ENCODE peak calls at places on chromosomes 1 and 21, in ten cellular contexts. D, R, Y, B, N, G, Q, H, M and I are unnamed samples.

GRCh38 chr1:27598288-27598687 is 5.7 kb downstream of the AHDC1 start:
- DNase-seq in N (peak; percentile 61), B (no peak), D (no peak), R (no peak), H (no peak), Y (no peak), G (no peak), Q (no peak), M (no peak), I (no peak)

GRCh38 chr1:22930235-22930912 is 42.3 kb downstream of the LACTBL1 start:
- DNase-seq in G (no peak), D (no peak), M (no peak), Q (peak; percentile 25), H (peak; percentile 87), N (peak; percentile 97), R (peak; percentile 20), Y (peak; percentile 80), B (peak; percentile 16), I (no peak)

GRCh38 chr1:20185834-20186782 is at the start of the genes PLA2G2C and UBXN10:
- DNase-seq in H (peak; percentile 47), M (no peak), G (no peak), R (no peak), D (no peak), Y (peak; percentile 66), Q (no peak), B (no peak), N (peak; percentile 82), I (no peak)

GRCh38 chr1:243710467-243710866 is 139.6 kb downstream of the AKT3 start:
- DNase-seq in Q (no peak), B (no peak), R (no peak), G (no peak), Y (no peak), D (no peak), M (no peak), N (no peak), H (no peak), I (no peak)

GRCh38 chr1:61207416-61207815 is 125.1 kb downstream of the NFIA start:
- DNase-seq in R (peak; percentile 76), Y (no peak), H (no peak), M (no peak), N (no peak), G (no peak), B (no peak), Q (no peak), D (no peak), I (no peak)

GRCh38 chr1:156816561-156817328 is at the start of gene SH2D2A:
- DNase-seq in B (peak; percentile 77), H (no peak), G (no peak), N (no peak), Q (no peak), R (no peak), Y (no peak), M (no peak), D (no peak), I (no peak)

GRCh38 chr1:210647406-210648333 is 319.0 kb downstream of the HHAT start:
- DNase-seq in B (no peak), R (peak; percentile 29), N (no peak), G (no peak), Y (no peak), M (no peak), Q (peak; percentile 49), H (no peak), D (peak; percentile 26), I (peak; percentile 52)

GRCh38 chr1:200184196-200184595 is 156.7 kb downstream of the NR5A2 start:
- DNase-seq in Y (no peak), N (peak; percentile 48), H (no peak), R (peak; percentile 79), B (peak; percentile 93), D (no peak), G (peak; percentile 25), Q (peak; percentile 74), M (peak; percentile 27), I (peak; percentile 68)

GRCh38 chr1:202005958-202006357 is 4.4 kb upstream of the ELF3 start:
- DNase-seq in G (no peak), R (no peak), D (no peak), Q (peak; percentile 40), M (no peak), Y (peak; percentile 45), H (no peak), B (no peak), N (no peak), I (no peak)

GRCh38 chr1:214224605-214225354 is 56.2 kb upstream of the SMYD2 start:
- DNase-seq in N (peak; percentile 21), Y (peak; percentile 14), G (no peak), R (no peak), Q (peak; percentile 51), B (no peak), D (no peak), H (no peak), M (no peak), I (no peak)

GRCh38 chr21:33033961-33034413 is 8.3 kb downstream of the OLIG2 start:
- DNase-seq in Q (no peak), D (no peak), H (no peak), Y (no peak), M (no peak), G (no peak), R (no peak), N (no peak), B (no peak), I (no peak)

GRCh38 chr1:220881918-220882891 is 3.0 kb downstream of the HLX start:
- DNase-seq in B (no peak), N (peak; percentile 62), H (no peak), D (no peak), Q (peak; percentile 65), M (no peak), G (no peak), Y (no peak), R (no peak), I (no peak)

GRCh38 chr21:17699524-17700189 is 87.0 kb upstream of the BTG3 start:
- DNase-seq in D (no peak), M (no peak), B (peak; percentile 4), Q (no peak), N (no peak), R (no peak), Y (no peak), G (no peak), H (no peak), I (no peak)

GRCh38 chr1:61082336-61083013 is at the start of gene NFIA:
- DNase-seq in Q (peak; percentile 84), Y (peak; percentile 78), R (peak; percentile 60), N (peak; percentile 23), D (no peak), B (peak; percentile 62), H (peak; percentile 26), G (no peak), M (no peak), I (no peak)

GRCh38 chr1:150970818-150971582 is 3.6 kb downstream of the CERS2 start:
- DNase-seq in N (no peak), H (no peak), Q (peak; percentile 66), M (no peak), B (no peak), Y (peak; percentile 75), G (no peak), D (no peak), R (no peak), I (no peak)

GRCh38 chr1:180912211-180912800 is 391 bp upstream of the KIAA1614 start:
- DNase-seq in N (peak; percentile 66), D (no peak), R (no peak), Y (peak; percentile 68), M (no peak), Q (peak; percentile 43), H (no peak), B (no peak), G (no peak), I (no peak)

GRCh38 chr1:31987231-31987630 is 26.4 kb upstream of the KHDRBS1 start:
- DNase-seq in R (no peak), Y (peak; percentile 17), H (peak; percentile 8), Q (no peak), N (peak; percentile 24), D (no peak), M (no peak), B (no peak), G (no peak), I (no peak)

GRCh38 chr21:26842976-26843911 is 2.0 kb downstream of the ADAMTS1 start:
- DNase-seq in Y (peak; percentile 83), R (peak; percentile 74), B (peak; percentile 91), M (no peak), N (peak; percentile 70), D (peak; percentile 83), G (peak; percentile 87), Q (peak; percentile 97), H (peak; percentile 68), I (peak; percentile 94)